ENCODE peak calls at places on chromosomes 7 and 10, in four cellular contexts. One of them, this sample, is unnamed.

GRCh38 chr10:5559642-5560141 is 34.9 kb downstream of the CALML3 start:
- DNase-seq in activated naive CD8-positive, alpha-beta T cell treated with anti-CD3 and anti-CD28 coated beads, Interleukin-2, amount 50 U/mL, for 16 hours: no peak
- DNase-seq in CD8-positive, alpha-beta memory T cell: no peak
- DNase-seq in Peyer's patch: no peak
- DNase-seq in this sample: peak

GRCh38 chr7:50594734-50595537 is 29.7 kb upstream of the DDC start:
- DNase-seq in CD8-positive, alpha-beta memory T cell: no peak
- DNase-seq in Peyer's patch: no peak
- DNase-seq in activated naive CD8-positive, alpha-beta T cell treated with anti-CD3 and anti-CD28 coated beads, Interleukin-2, amount 50 U/mL, for 16 hours: no peak
- DNase-seq in this sample: no peak

GRCh38 chr10:12193193-12193592 is 2.5 kb downstream of the NUDT5 start:
- DNase-seq in activated naive CD8-positive, alpha-beta T cell treated with anti-CD3 and anti-CD28 coated beads, Interleukin-2, amount 50 U/mL, for 16 hours: no peak
- DNase-seq in Peyer's patch: no peak
- DNase-seq in CD8-positive, alpha-beta memory T cell: no peak
- DNase-seq in this sample: peak

GRCh38 chr7:158355456-158356065 is 232.1 kb downstream of the PTPRN2 start:
- DNase-seq in CD8-positive, alpha-beta memory T cell: no peak
- DNase-seq in Peyer's patch: no peak
- DNase-seq in activated naive CD8-positive, alpha-beta T cell treated with anti-CD3 and anti-CD28 coated beads, Interleukin-2, amount 50 U/mL, for 16 hours: no peak
- DNase-seq in this sample: no peak

GRCh38 chr10:81251457-81252115 is 623.4 kb upstream of the NRG3 start:
- DNase-seq in CD8-positive, alpha-beta memory T cell: no peak
- DNase-seq in Peyer's patch: no peak
- DNase-seq in activated naive CD8-positive, alpha-beta T cell treated with anti-CD3 and anti-CD28 coated beads, Interleukin-2, amount 50 U/mL, for 16 hours: no peak
- DNase-seq in this sample: no peak

GRCh38 chr7:69177941-69178494 is 420.3 kb upstream of the AUTS2 start:
- DNase-seq in Peyer's patch: no peak
- DNase-seq in activated naive CD8-positive, alpha-beta T cell treated with anti-CD3 and anti-CD28 coated beads, Interleukin-2, amount 50 U/mL, for 16 hours: no peak
- DNase-seq in CD8-positive, alpha-beta memory T cell: no peak
- DNase-seq in this sample: peak

GRCh38 chr7:76509931-76510877 is at the start of gene UPK3B:
- DNase-seq in CD8-positive, alpha-beta memory T cell: no peak
- DNase-seq in Peyer's patch: no peak
- DNase-seq in activated naive CD8-positive, alpha-beta T cell treated with anti-CD3 and anti-CD28 coated beads, Interleukin-2, amount 50 U/mL, for 16 hours: no peak
- DNase-seq in this sample: peak

GRCh38 chr10:92914478-92915066 is 66.3 kb downstream of the EXOC6 start:
- DNase-seq in Peyer's patch: peak
- DNase-seq in activated naive CD8-positive, alpha-beta T cell treated with anti-CD3 and anti-CD28 coated beads, Interleukin-2, amount 50 U/mL, for 16 hours: peak
- DNase-seq in CD8-positive, alpha-beta memory T cell: no peak
- DNase-seq in this sample: peak

GRCh38 chr10:126839094-126839761 is 66.0 kb upstream of the DOCK1 start:
- DNase-seq in CD8-positive, alpha-beta memory T cell: no peak
- DNase-seq in Peyer's patch: peak
- DNase-seq in activated naive CD8-positive, alpha-beta T cell treated with anti-CD3 and anti-CD28 coated beads, Interleukin-2, amount 50 U/mL, for 16 hours: no peak
- DNase-seq in this sample: no peak

This sample was measured in GM03348.